ENCODE peak calls at places on chromosomes 3 and 15, in five cellular contexts. V is GM12865, H is suprapubic skin, T is fibroblast of pulmonary artery, Q is NB4. M is an unnamed sample.

GRCh38 chr3:76664816-76665215 is 375.1 kb upstream of the ROBO2 start:
- DNase-seq in Q (no peak), H (no peak), V (no peak), T (no peak), M (no peak)

GRCh38 chr15:56215769-56216168 is 27.9 kb downstream of the RFX7 start:
- DNase-seq in Q (no peak), H (no peak), V (no peak), T (peak; percentile 58), M (peak; percentile 17)

GRCh38 chr3:142586803-142587406 is 8.4 kb upstream of the ATR start:
- DNase-seq in V (peak; percentile 57), T (peak; percentile 88), H (no peak), Q (peak; percentile 77), M (peak; percentile 46)

GRCh38 chr3:38555926-38556325 is 59.8 kb downstream of the EXOG start:
- DNase-seq in Q (no peak), T (no peak), V (no peak), H (peak; percentile 63), M (no peak)

GRCh38 chr15:95606551-95606950 is 723.9 kb upstream of the NR2F2 start:
- DNase-seq in V (no peak), H (no peak), T (no peak), Q (no peak), M (no peak)

GRCh38 chr3:126270145-126270811 is 86.9 kb downstream of the KLF15 start:
- DNase-seq in T (peak; percentile 48), V (no peak), H (no peak), Q (no peak), M (no peak)

GRCh38 chr3:97265237-97266005 is 451.0 kb downstream of the EPHA6 start:
- DNase-seq in V (no peak), Q (no peak), T (no peak), H (no peak), M (peak; percentile 28)

GRCh38 chr15:33091983-33092688 is 102.4 kb downstream of the FMN1 start:
- DNase-seq in V (no peak), H (no peak), Q (no peak), T (no peak), M (no peak)

GRCh38 chr15:86623236-86623635 is 543.6 kb downstream of the AGBL1 start:
- DNase-seq in T (no peak), V (no peak), Q (no peak), H (no peak), M (no peak)

GRCh38 chr3:197465996-197466549 is 89.7 kb downstream of the BDH1 start:
- DNase-seq in H (no peak), Q (no peak), V (no peak), T (peak; percentile 71), M (no peak)

GRCh38 chr3:156035158-156035557 is 85.2 kb upstream of the KCNAB1 start:
- DNase-seq in H (no peak), Q (no peak), T (no peak), V (no peak), M (no peak)

GRCh38 chr3:180802837-180803236 is 109.6 kb upstream of the FXR1 start:
- DNase-seq in T (peak; percentile 43), H (no peak), V (peak; percentile 10), Q (peak; percentile 12), M (peak; percentile 6)

GRCh38 chr3:98573231-98573728 is 20.1 kb downstream of the CPOX start:
- DNase-seq in T (peak; percentile 54), H (no peak), V (peak; percentile 70), Q (no peak), M (no peak)

GRCh38 chr3:184354121-184354728 is 7.2 kb downstream of the CLCN2 start:
- DNase-seq in T (peak; percentile 41), V (peak; percentile 51), H (no peak), Q (peak; percentile 52), M (no peak)

GRCh38 chr3:116280130-116280740 is 165.1 kb downstream of the LSAMP start:
- DNase-seq in Q (no peak), H (no peak), T (no peak), V (no peak), M (no peak)

GRCh38 chr15:31136016-31136415 is 34.5 kb upstream of the TRPM1 start:
- DNase-seq in T (no peak), V (no peak), Q (no peak), H (no peak), M (no peak)

GRCh38 chr3:171268677-171269076 is 191.5 kb downstream of the TNIK start:
- DNase-seq in Q (no peak), V (no peak), H (no peak), T (no peak), M (no peak)

GRCh38 chr3:8490079-8490552 is 11.5 kb upstream of the LMCD1 start:
- DNase-seq in T (peak; percentile 88), V (no peak), Q (no peak), H (no peak), M (no peak)

GRCh38 chr3:52333869-52334557 is 17.9 kb downstream of the DNAH1 start:
- DNase-seq in T (no peak), H (no peak), V (no peak), Q (no peak), M (no peak)

GRCh38 chr15:89107984-89108383 is 19.7 kb downstream of the ABHD2 start:
- DNase-seq in T (no peak), H (no peak), Q (no peak), V (no peak), M (no peak)

GRCh38 chr3:41075958-41076357 is 123.3 kb upstream of the CTNNB1 start:
- DNase-seq in Q (no peak), V (no peak), H (no peak), T (peak; percentile 36), M (no peak)

GRCh38 chr3:149487598-149488197 is 13.2 kb downstream of the TM4SF4 start:
- DNase-seq in H (no peak), V (peak; percentile 65), T (no peak), Q (peak; percentile 48), M (peak; percentile 42)

GRCh38 chr3:108342829-108343478 is 46.6 kb downstream of the HHLA2 start:
- DNase-seq in H (no peak), V (peak; percentile 56), Q (no peak), T (peak; percentile 77), M (no peak)

GRCh38 chr3:62371032-62371734 is 2.2 kb downstream of the FEZF2 start:
- DNase-seq in Q (no peak), H (no peak), V (no peak), T (no peak), M (no peak)

GRCh38 chr3:62373215-62373614 is at the start of gene FEZF2:
- DNase-seq in Q (no peak), T (no peak), H (no peak), V (no peak), M (no peak)

GRCh38 chr3:62373714-62374333 is 474 bp upstream of the FEZF2 start:
- DNase-seq in T (no peak), Q (no peak), H (no peak), V (no peak), M (no peak)

GRCh38 chr3:62371735-62372591 is 1.4 kb downstream of the FEZF2 start:
- DNase-seq in H (no peak), V (no peak), Q (no peak), T (no peak), M (no peak)

GRCh38 chr3:62372621-62373041 is 719 bp downstream of the FEZF2 start:
- DNase-seq in H (no peak), V (no peak), Q (no peak), T (no peak), M (no peak)
- H3K4me3 ChIP-seq in H (peak overlapping the region; percentile 29), V (no peak overlapping the region), Q (no peak overlapping the region), T (no peak overlapping the region), M (no peak overlapping the region)

DNA sequence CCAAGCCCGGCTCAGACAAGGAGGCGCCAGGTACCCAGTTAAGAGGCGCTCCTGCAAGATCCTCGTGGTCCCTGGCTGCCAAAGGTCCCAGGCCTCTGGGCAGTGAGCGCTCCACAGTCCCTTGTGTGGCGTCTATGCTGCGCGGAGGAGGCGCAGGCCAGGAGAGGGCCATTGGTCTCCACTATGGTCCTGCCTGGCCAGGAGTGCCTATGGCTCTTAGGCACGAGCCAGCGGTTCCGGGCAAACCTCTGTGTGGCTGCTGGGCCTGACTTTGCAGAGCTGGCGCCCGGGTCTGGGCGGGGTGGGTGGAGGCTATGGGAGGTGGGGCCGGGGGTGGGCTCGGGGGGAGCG is 660 bp upstream of the ADAMTSL3 start:
- DNase-seq in Q (no peak), T (no peak), H (no peak), V (no peak), M (no peak)
- H3K4me3 ChIP-seq in Q (no peak overlapping the region), T (no peak overlapping the region), H (peak overlapping the region; percentile 46), V (no peak overlapping the region), M (no peak overlapping the region)

GRCh38 chr3:187746059-187746453 is 788 bp upstream of the BCL6 start:
- DNase-seq in Q (peak; percentile 4), T (peak; percentile 42), V (no peak), H (no peak), M (no peak)
- H3K4me3 ChIP-seq in Q (peak overlapping the region; percentile 64), T (peak overlapping the region; percentile 94), V (no peak overlapping the region), H (peak overlapping the region; percentile 93), M (peak overlapping the region; percentile 72)

GRCh38 chr3:133760916-133761315 is 14.7 kb downstream of the TF start:
- DNase-seq in V (no peak), H (no peak), T (no peak), Q (no peak), M (no peak)

GRCh38 chr3:133762539-133762938 is 16.3 kb downstream of the TF start:
- DNase-seq in T (no peak), V (no peak), Q (no peak), H (no peak), M (no peak)

GRCh38 chr3:133759740-133760069 is 13.5 kb downstream of the TF start:
- DNase-seq in H (no peak), V (no peak), T (no peak), Q (no peak), M (no peak)

GRCh38 chr3:133763797-133764734 is 17.9 kb downstream of the TF start:
- DNase-seq in Q (no peak), H (no peak), V (no peak), T (no peak), M (no peak)

GRCh38 chr3:133761605-133762484 is 15.7 kb downstream of the TF start:
- DNase-seq in H (no peak), Q (no peak), T (no peak), V (peak; percentile 18), M (no peak)
- H3K4me3 ChIP-seq in H (no peak overlapping the region), Q (no peak overlapping the region), T (no peak overlapping the region), V (no peak overlapping the region), M (no peak overlapping the region)

GRCh38 chr3:114213262-114213668 is 24.1 kb downstream of the ZNF80 start:
- DNase-seq in T (peak; percentile 69), H (no peak), V (no peak), Q (no peak), M (peak; percentile 20)

GRCh38 chr3:114212646-114213045 is 24.7 kb downstream of the ZNF80 start:
- DNase-seq in T (no peak), V (no peak), Q (no peak), H (no peak), M (no peak)

GRCh38 chr3:114213669-114214541 is 23.5 kb downstream of the ZNF80 start:
- DNase-seq in V (peak; percentile 92), H (no peak), Q (peak; percentile 39), T (peak; percentile 55), M (peak; percentile 30)

GRCh38 chr3:114216186-114216970 is 21.0 kb downstream of the ZNF80 start:
- DNase-seq in T (peak; percentile 32), H (no peak), Q (no peak), V (no peak), M (no peak)

GRCh38 chr3:114214542-114215341 is 22.6 kb downstream of the ZNF80 start:
- DNase-seq in Q (no peak), V (peak; percentile 57), T (no peak), H (no peak), M (peak; percentile 24)
- H3K4me3 ChIP-seq in Q (no peak overlapping the region), V (peak overlapping the region; percentile 60), T (peak overlapping the region; percentile 38), H (peak overlapping the region; percentile 31), M (no peak overlapping the region)